ENCODE peak calls at places on chromosomes 6 and 20, in nine cellular contexts. V is heart right ventricle; A is stomach; B is H9; O is vagina; P is CD4-positive, alpha-beta memory T cell; F is fibroblast of lung; E is HepG2; K is PC-3. H is an unnamed sample. For H3K4me1 and H3K27me3, the result is how much of the 10 kb centered on the place peaks cover.

GRCh38 chr6:46269447-46270229 is 98.9 kb upstream of the ENPP5 start:
- DNase-seq in V (peak), A (no peak), B (no peak), O (no peak), P (no peak), F (no peak), E (no peak), K (no peak), H (no peak)

GRCh38 chr20:16005612-16006493 is 567.4 kb downstream of the KIF16B start:
- DNase-seq in V (no peak), A (no peak), B (no peak), O (no peak), P (no peak), F (no peak), E (no peak), K (no peak), H (no peak)

GRCh38 chr6:116173928-116174327 is 48.0 kb upstream of the COL10A1 start:
- DNase-seq in V (no peak), A (no peak), B (no peak), O (no peak), P (no peak), F (no peak), E (no peak), K (no peak), H (no peak)

GRCh38 chr20:45470939-45471338 is 1.4 kb downstream of the WFDC2 start:
- DNase-seq in V (no peak), A (no peak), B (no peak), O (no peak), P (no peak), F (no peak), E (no peak), K (no peak), H (no peak)

GRCh38 chr6:139940741-139941712 is 566.6 kb upstream of the CITED2 start:
- DNase-seq in V (no peak), A (no peak), B (no peak), O (no peak), P (no peak), F (peak), E (no peak), K (no peak), H (no peak)

GRCh38 chr20:52783769-52784168 is 188.4 kb upstream of the TSHZ2 start:
- DNase-seq in V (no peak), A (no peak), B (peak), O (no peak), P (peak), F (no peak), E (peak), K (no peak), H (no peak)

GRCh38 chr6:29603930-29604329 is 19.0 kb downstream of the OR2H2 start:
- DNase-seq in V (no peak), A (no peak), B (no peak), O (no peak), P (no peak), F (no peak), E (no peak), K (no peak), H (no peak)

GRCh38 chr6:33172307-33173227 is 19.7 kb downstream of the COL11A2 start:
- DNase-seq in V (no peak), A (no peak), B (peak), O (no peak), P (no peak), F (peak), E (peak), K (peak), H (no peak)

GRCh38 chr6:131368077-131368911 is 204.7 kb upstream of the ARG1 start:
- DNase-seq in V (peak), A (peak), B (no peak), O (no peak), P (no peak), F (peak), E (no peak), K (no peak), H (peak)

GRCh38 chr6:85679445-85680123 is 36.9 kb upstream of the SYNCRIP start:
- DNase-seq in V (no peak), A (no peak), B (no peak), O (no peak), P (no peak), F (no peak), E (no peak), K (peak), H (no peak)

GRCh38 chr6:155188707-155189496 is 74.9 kb upstream of the CLDN20 start:
- DNase-seq in V (no peak), A (no peak), B (no peak), O (no peak), P (peak), F (peak), E (peak), K (peak), H (no peak)

GRCh38 chr6:139145661-139146060 is 10.8 kb downstream of the HECA start:
- DNase-seq in V (no peak), A (no peak), B (no peak), O (no peak), P (no peak), F (no peak), E (no peak), K (no peak), H (no peak)

GRCh38 chr6:121884056-121884455 is 448.6 kb downstream of the GJA1 start:
- DNase-seq in V (no peak), A (no peak), B (no peak), O (no peak), P (no peak), F (peak), E (no peak), K (no peak), H (no peak)

GRCh38 chr6:106910999-106911949 is 63.3 kb downstream of the CD24 start:
- DNase-seq in V (no peak), A (peak), B (no peak), O (no peak), P (no peak), F (no peak), E (peak), K (peak), H (no peak)
- H3K4me1 ChIP-seq in V (under half), A (under half), B (under half), O (under half), P (under half), F (under half), E (under half), K (under half), H (under half)

GRCh38 chr6:7175463-7175862 is 67.7 kb downstream of the RREB1 start:
- DNase-seq in V (no peak), A (no peak), B (no peak), O (no peak), P (no peak), F (peak), E (no peak), K (no peak), H (no peak)
- H3K27me3 ChIP-seq in V (under half), A (under half), B (under half), O (under half), P (under half), F (under half), E (under half), K (under half), H (under half)

GRCh38 chr6:129683606-129684322 is 26.2 kb downstream of the ARHGAP18 start:
- DNase-seq in V (peak), A (peak), B (no peak), O (no peak), P (peak), F (peak), E (peak), K (peak), H (peak)

GRCh38 chr6:129686941-129687627 is 22.9 kb downstream of the ARHGAP18 start:
- DNase-seq in V (no peak), A (no peak), B (no peak), O (no peak), P (peak), F (peak), E (no peak), K (no peak), H (no peak)

GRCh38 chr6:129684903-129685639 is 24.9 kb downstream of the ARHGAP18 start:
- DNase-seq in V (no peak), A (no peak), B (no peak), O (no peak), P (no peak), F (no peak), E (no peak), K (no peak), H (peak)

GRCh38 chr6:129685640-129686031 is 24.3 kb downstream of the ARHGAP18 start:
- DNase-seq in V (no peak), A (no peak), B (no peak), O (no peak), P (no peak), F (no peak), E (no peak), K (no peak), H (no peak)

DNA sequence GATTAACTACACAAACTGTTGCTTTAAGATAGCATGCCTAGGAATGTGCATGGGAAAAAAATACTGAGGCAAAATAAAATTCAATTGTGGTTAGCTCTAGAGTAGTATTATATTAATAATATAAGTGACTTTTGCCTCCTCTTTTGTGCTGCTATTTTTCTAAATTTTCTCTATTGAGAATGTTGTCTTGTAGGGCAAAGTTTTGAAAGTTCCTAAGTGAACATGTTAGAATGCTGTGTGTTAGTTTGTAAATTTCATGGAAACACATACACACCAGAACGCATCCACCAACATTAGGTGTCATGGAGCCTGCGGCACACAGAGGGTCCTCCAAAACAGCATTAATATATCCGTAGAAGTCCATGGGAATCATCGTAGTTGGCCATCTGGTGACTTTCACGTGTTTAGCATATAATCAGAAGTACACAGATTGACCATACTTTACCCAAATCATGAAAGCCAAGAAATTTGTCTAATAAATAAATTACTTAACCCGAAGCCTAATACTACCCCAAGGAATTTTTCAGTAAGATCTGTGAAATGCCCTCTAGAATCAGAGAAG is 25.6 kb downstream of the ARHGAP18 start:
- DNase-seq in V (no peak), A (no peak), B (no peak), O (no peak), P (no peak), F (no peak), E (no peak), K (no peak), H (no peak)
- H3K4me1 ChIP-seq in V (half or more), A (half or more), B (under half), O (half or more), P (half or more), F (under half), E (half or more), K (under half), H (half or more)

GRCh38 chr20:31869673-31869941 is 720 bp downstream of the DUSP15 start:
- DNase-seq in V (no peak), A (no peak), B (no peak), O (no peak), P (no peak), F (no peak), E (no peak), K (no peak), H (no peak)

GRCh38 chr20:31864521-31865400 is 5.6 kb downstream of the DUSP15 start:
- DNase-seq in V (no peak), A (no peak), B (no peak), O (no peak), P (no peak), F (no peak), E (no peak), K (no peak), H (no peak)

GRCh38 chr20:31868853-31869672 is 1.3 kb downstream of the DUSP15 start:
- DNase-seq in V (no peak), A (no peak), B (no peak), O (peak), P (no peak), F (no peak), E (no peak), K (no peak), H (no peak)

GRCh38 chr20:31866221-31866620 is 4.1 kb downstream of the DUSP15 start:
- DNase-seq in V (no peak), A (no peak), B (no peak), O (no peak), P (no peak), F (no peak), E (no peak), K (no peak), H (no peak)

GRCh38 chr20:31867011-31867410 is 3.3 kb downstream of the DUSP15 start:
- DNase-seq in V (no peak), A (no peak), B (no peak), O (no peak), P (no peak), F (no peak), E (no peak), K (no peak), H (no peak)
- H3K27me3 ChIP-seq in V (under half), A (under half), B (under half), O (under half), P (under half), F (under half), E (under half), K (under half), H (under half)

GRCh38 chr6:87897581-87898147 is 150.0 kb upstream of the SPACA1 start:
- DNase-seq in V (no peak), A (no peak), B (no peak), O (no peak), P (no peak), F (peak), E (no peak), K (no peak), H (no peak)
- H3K4me1 ChIP-seq in V (under half), A (under half), B (under half), O (under half), P (under half), F (under half), E (under half), K (under half), H (under half)

GRCh38 chr20:62484478-62484877 is 8.7 kb upstream of the GATA5 start:
- DNase-seq in V (no peak), A (no peak), B (no peak), O (no peak), P (no peak), F (no peak), E (no peak), K (no peak), H (no peak)
- H3K27me3 ChIP-seq in V (half or more), A (under half), B (under half), O (under half), P (under half), F (under half), E (under half), K (under half), H (under half)

DNA sequence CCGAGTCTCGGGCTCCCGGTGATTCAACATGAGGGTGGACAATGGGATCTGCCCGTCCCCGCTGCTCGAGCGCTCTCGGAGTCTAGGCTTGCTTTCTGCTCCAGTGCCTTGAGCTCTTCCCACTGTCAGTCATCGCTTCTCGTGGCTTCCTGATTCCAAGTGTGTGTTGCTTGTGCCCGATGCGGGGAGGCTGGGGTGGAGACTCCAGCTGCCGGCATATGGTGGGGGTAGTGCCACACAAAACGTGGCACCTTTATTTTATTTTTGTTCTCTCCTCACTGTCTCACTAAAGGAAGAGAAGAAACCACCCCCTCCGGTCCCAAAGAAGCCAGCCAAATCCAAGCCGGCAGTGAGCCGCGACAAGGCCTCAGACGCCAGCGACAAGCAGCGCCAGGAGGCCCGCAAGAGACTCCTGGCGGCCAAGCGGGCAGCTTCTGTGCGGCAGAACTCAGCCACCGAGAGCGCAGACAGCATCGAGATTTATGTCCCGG is 14.8 kb upstream of the MYL9 start:
- DNase-seq in V (no peak), A (no peak), B (no peak), O (no peak), P (no peak), F (no peak), E (no peak), K (no peak), H (no peak)
- H3K4me1 ChIP-seq in V (under half), A (under half), B (under half), O (under half), P (under half), F (under half), E (under half), K (under half), H (under half)

GRCh38 chr6:150600302-150601017 is 775 bp downstream of the PLEKHG1 start:
- DNase-seq in V (peak), A (peak), B (peak), O (no peak), P (peak), F (peak), E (peak), K (peak), H (peak)
- H3K27me3 ChIP-seq in V (under half), A (under half), B (under half), O (under half), P (under half), F (under half), E (under half), K (under half), H (under half)

GRCh38 chr20:62149532-62150235 is 6.1 kb downstream of the SS18L1 start:
- DNase-seq in V (no peak), A (no peak), B (peak), O (no peak), P (no peak), F (peak), E (peak), K (no peak), H (no peak)
- H3K4me1 ChIP-seq in V (under half), A (under half), B (under half), O (half or more), P (under half), F (under half), E (half or more), K (under half), H (under half)

GRCh38 chr6:137494967-137495595 is 887 bp upstream of the OLIG3 start:
- DNase-seq in V (no peak), A (no peak), B (peak), O (no peak), P (no peak), F (no peak), E (no peak), K (no peak), H (no peak)

GRCh38 chr6:137492289-137492688 is 1.9 kb downstream of the OLIG3 start:
- DNase-seq in V (no peak), A (no peak), B (no peak), O (no peak), P (no peak), F (no peak), E (no peak), K (no peak), H (no peak)

GRCh38 chr6:137492771-137493217 is 1.4 kb downstream of the OLIG3 start:
- DNase-seq in V (no peak), A (no peak), B (no peak), O (no peak), P (no peak), F (no peak), E (no peak), K (no peak), H (no peak)

GRCh38 chr6:137494281-137494966 is at the start of gene OLIG3:
- DNase-seq in V (no peak), A (no peak), B (peak), O (no peak), P (no peak), F (no peak), E (no peak), K (no peak), H (no peak)

GRCh38 chr6:137493218-137494038 is 766 bp downstream of the OLIG3 start:
- DNase-seq in V (no peak), A (no peak), B (peak), O (no peak), P (no peak), F (no peak), E (no peak), K (no peak), H (peak)
- H3K27me3 ChIP-seq in V (half or more), A (half or more), B (half or more), O (under half), P (half or more), F (half or more), E (under half), K (under half), H (under half)